ENCODE peak calls at places on chromosome 4, in five cellular contexts. A is upper lobe of left lung, S is suprapubic skin, J is fibroblast of lung, D is psoas muscle. T is an unnamed sample. For H3K4me1, the result is how much of the 10 kb centered on the place peaks cover.

GRCh38 chr4:24642941-24643628 is 58.7 kb upstream of the DHX15 start:
- DNase-seq in A (no peak), J (peak), D (no peak), S (no peak), T (peak)

GRCh38 chr4:116872308-116872707 is 213.1 kb downstream of the TRAM1L1 start:
- DNase-seq in S (no peak), J (no peak), A (no peak), D (no peak), T (no peak)

GRCh38 chr4:95415346-95415771 is 133.4 kb downstream of the UNC5C start:
- DNase-seq in A (no peak), J (peak), S (no peak), D (no peak), T (no peak)

GRCh38 chr4:2486981-2487380 is 18.1 kb downstream of the RNF4 start:
- DNase-seq in S (no peak), D (no peak), A (no peak), J (no peak), T (no peak)

GRCh38 chr4:73692284-73692683 is 48.1 kb upstream of the CXCL8 start:
- DNase-seq in J (no peak), S (no peak), D (no peak), A (no peak), T (no peak)

GRCh38 chr4:183797445-183798248 is 107.5 kb upstream of the STOX2 start:
- DNase-seq in S (no peak), J (peak), D (peak), A (peak), T (peak)

GRCh38 chr4:111991163-111991562 is 154.1 kb upstream of the FAM241A start:
- DNase-seq in J (no peak), D (no peak), A (no peak), S (no peak), T (no peak)

GRCh38 chr4:7942019-7942556 is 2.4 kb upstream of the AFAP1 start:
- DNase-seq in J (no peak), S (no peak), A (no peak), D (no peak), T (no peak)

GRCh38 chr4:73589887-73590801 is 30.1 kb downstream of the RASSF6 start:
- DNase-seq in S (no peak), A (no peak), D (no peak), J (no peak), T (no peak)

GRCh38 chr4:95317124-95317820 is 231.5 kb downstream of the UNC5C start:
- DNase-seq in D (no peak), S (no peak), A (no peak), J (no peak), T (no peak)

GRCh38 chr4:23828779-23829178 is 61.1 kb downstream of the PPARGC1A start:
- DNase-seq in D (no peak), S (no peak), J (no peak), A (no peak), T (no peak)

GRCh38 chr4:17475481-17475880 is 36.4 kb downstream of the QDPR start:
- DNase-seq in A (no peak), J (peak), S (no peak), D (no peak), T (no peak)

GRCh38 chr4:163121689-163122088 is 45.0 kb downstream of the NAF1 start:
- DNase-seq in A (no peak), S (no peak), D (no peak), J (peak), T (no peak)

GRCh38 chr4:7761720-7762119 is 177.9 kb downstream of the AFAP1 start:
- DNase-seq in D (peak), A (peak), J (peak), S (peak), T (peak)

GRCh38 chr4:10461091-10461849 is 4.0 kb upstream of the ZNF518B start:
- DNase-seq in S (no peak), A (peak), J (peak), D (peak), T (no peak)

GRCh38 chr4:128859887-128860774 is 50.6 kb downstream of the JADE1 start:
- DNase-seq in D (no peak), S (no peak), A (no peak), J (peak), T (no peak)

GRCh38 chr4:75169020-75169814 is 236.3 kb downstream of the PARM1 start:
- DNase-seq in J (no peak), D (no peak), A (no peak), S (no peak), T (no peak)

GRCh38 chr4:97404876-97405523 is 738.3 kb downstream of the STPG2 start:
- DNase-seq in S (no peak), A (no peak), J (no peak), D (no peak), T (no peak)

GRCh38 chr4:143581331-143581961 is 67.9 kb downstream of the SMARCA5 start:
- DNase-seq in S (no peak), D (no peak), A (no peak), J (no peak), T (no peak)

GRCh38 chr4:150348079-150348478 is 233.9 kb upstream of the MAB21L2 start:
- DNase-seq in S (no peak), A (no peak), J (peak), D (no peak), T (no peak)

GRCh38 chr4:123616970-123617392 is 220.4 kb downstream of the SPRY1 start:
- DNase-seq in A (peak), S (peak), D (peak), J (no peak), T (no peak)

GRCh38 chr4:157043131-157043530 is 32.8 kb upstream of the GLRB start:
- DNase-seq in S (no peak), D (no peak), J (peak), A (no peak), T (peak)

GRCh38 chr4:115927382-115927781 is 814.0 kb upstream of the NDST4 start:
- DNase-seq in J (no peak), D (no peak), A (no peak), S (no peak), T (no peak)

GRCh38 chr4:163191999-163192398 is 25.3 kb upstream of the NAF1 start:
- DNase-seq in J (no peak), S (no peak), A (no peak), D (no peak), T (no peak)

GRCh38 chr4:8843597-8843996 is 28.0 kb downstream of the HMX1 start:
- DNase-seq in J (no peak), S (no peak), A (no peak), D (no peak), T (no peak)

GRCh38 chr4:184750926-184751584 is 17.2 kb upstream of the CENPU start:
- DNase-seq in A (no peak), J (no peak), D (no peak), S (no peak), T (no peak)

GRCh38 chr4:113878718-113879117 is 100.7 kb downstream of the ARSJ start:
- DNase-seq in A (no peak), J (peak), S (no peak), D (no peak), T (peak)

GRCh38 chr4:1413687-1414479 is 7.6 kb upstream of the NKX1-1 start:
- DNase-seq in S (no peak), D (no peak), A (no peak), J (no peak), T (no peak)
- H3K4me3 ChIP-seq in S (no peak), D (no peak), A (no peak), J (no peak), T (no peak)

GRCh38 chr4:48967626-48968025 is 18.4 kb upstream of the CWH43 start:
- DNase-seq in A (no peak), S (no peak), J (peak), D (no peak), T (no peak)
- TF ChIP-seq CTCF in A (no peak), S (no peak), J (no peak), D (no peak), T (no peak)

GRCh38 chr4:114922582-114922912 is 190.9 kb downstream of the NDST4 start:
- DNase-seq in A (no peak), J (no peak), S (no peak), D (no peak), T (no peak)

GRCh38 chr4:114921790-114922581 is 191.4 kb downstream of the NDST4 start:
- DNase-seq in A (no peak), D (no peak), J (no peak), S (no peak), T (no peak)

GRCh38 chr4:114924311-114924710 is 189.1 kb downstream of the NDST4 start:
- DNase-seq in J (no peak), S (no peak), A (no peak), D (no peak), T (no peak)

GRCh38 chr4:114927881-114928280 is 185.5 kb downstream of the NDST4 start:
- DNase-seq in A (no peak), D (no peak), S (no peak), J (no peak), T (no peak)

DNA sequence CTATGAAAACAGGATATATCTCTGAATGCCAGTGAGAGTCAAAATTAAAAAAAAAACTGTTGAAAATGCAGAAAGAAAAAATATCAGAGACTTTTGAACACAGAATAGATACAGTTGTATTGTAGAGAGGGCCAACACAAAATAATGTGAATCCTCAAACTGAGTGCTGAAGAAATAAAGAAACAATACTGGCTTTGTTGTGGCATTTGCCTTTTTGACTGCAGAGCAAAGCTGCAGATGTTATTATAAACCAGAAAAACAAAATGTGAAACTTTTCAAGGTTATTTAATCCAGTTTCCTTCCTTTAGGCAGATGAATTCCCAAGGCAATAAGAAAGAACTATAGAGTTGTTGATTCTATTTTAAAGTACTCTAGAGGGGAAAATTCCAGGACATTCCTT is 186.9 kb downstream of the NDST4 start:
- DNase-seq in S (no peak), D (no peak), A (no peak), J (no peak), T (no peak)
- H3K4me1 ChIP-seq in S (under half), D (under half), A (under half), J (under half), T (under half)

DNA sequence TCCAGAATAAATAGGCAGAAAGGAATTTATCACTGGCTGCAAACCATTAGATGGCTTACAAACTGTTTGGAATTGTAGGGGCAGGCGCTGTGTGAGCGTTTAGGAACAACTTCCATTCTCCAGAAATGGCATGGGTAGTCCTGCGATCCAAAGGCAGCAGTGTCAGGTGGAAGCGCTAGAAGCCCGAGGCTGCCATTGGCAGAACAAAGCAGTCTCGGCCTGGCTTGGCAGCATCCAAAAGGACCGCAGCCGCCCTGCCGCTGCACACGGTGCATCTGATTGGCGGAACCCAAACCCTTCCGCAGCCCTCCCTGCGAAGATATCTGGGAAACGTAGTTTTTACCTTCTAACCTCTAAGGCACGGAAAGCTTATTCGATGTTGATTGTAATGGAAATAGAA is 23.6 kb upstream of the YTHDC1 start:
- DNase-seq in J (peak), S (peak), A (peak), D (peak), T (no peak)
- H3K4me3 ChIP-seq in J (peak), S (peak), A (peak), D (peak), T (no peak)

GRCh38 chr4:105495667-105496066 is 21.8 kb upstream of the PPA2 start:
- DNase-seq in D (no peak), A (no peak), S (no peak), J (no peak), T (no peak)

GRCh38 chr4:105496899-105497298 is 23.0 kb upstream of the PPA2 start:
- DNase-seq in D (no peak), J (no peak), A (no peak), S (no peak), T (no peak)
- TF ChIP-seq CTCF in D (no peak), J (no peak), A (no peak), S (no peak), T (peak)

GRCh38 chr4:36427696-36428095 is 146.3 kb downstream of the DTHD1 start:
- DNase-seq in A (no peak), J (no peak), S (no peak), D (no peak), T (no peak)
- H3K4me1 ChIP-seq in A (under half), J (under half), S (under half), D (under half), T (under half)

GRCh38 chr4:39410415-39410814 is 3.7 kb downstream of the KLB start:
- DNase-seq in A (no peak), J (peak), D (no peak), S (no peak), T (no peak)

DNA sequence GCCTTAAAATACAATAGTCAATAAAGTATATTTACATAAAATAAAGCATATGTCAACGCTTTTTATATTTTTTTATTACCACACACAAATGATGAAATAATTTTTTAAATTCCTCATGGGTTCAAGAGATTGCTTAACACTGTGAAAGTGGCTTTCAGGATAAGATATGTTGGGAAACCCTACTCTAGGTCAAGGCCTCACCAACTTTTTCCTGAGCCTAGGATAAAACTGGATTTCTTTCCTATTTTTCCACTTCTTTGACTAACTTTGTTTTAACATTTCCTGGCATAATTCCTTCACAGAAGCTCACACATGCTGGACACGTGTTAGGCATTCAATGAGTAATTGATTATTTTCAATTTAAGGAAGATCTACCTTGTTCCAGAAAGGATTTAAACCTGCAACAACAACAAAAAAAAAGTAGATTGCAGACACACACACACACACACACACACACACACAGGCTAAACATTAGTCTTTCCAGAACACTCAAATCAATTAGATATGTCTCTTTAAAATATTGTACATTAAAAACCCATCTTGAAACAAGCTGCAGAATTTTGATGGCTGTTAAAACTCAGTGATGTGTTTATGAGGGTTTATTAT is 9.1 kb downstream of the KLB start:
- DNase-seq in D (no peak), A (no peak), J (peak), S (no peak), T (no peak)
- H3K4me3 ChIP-seq in D (no peak), A (no peak), J (no peak), S (no peak), T (no peak)